ENCODE peak calls at places on chromosome 17, in seven cellular contexts. L is WTC11, V is HS-5, M is IMR-90, T is T-helper 9 cell, O is HCEC 1CT, E is omental fat pad. J is an unnamed sample.

GRCh38 chr17:61498042-61498441 is 45.8 kb downstream of the TBX4 start:
- DNase-seq in L (no peak), V (no peak), M (no peak), T (no peak), O (no peak), E (no peak), J (no peak)

GRCh38 chr17:21357696-21358095 is 18.5 kb upstream of the KCNJ12 start:
- DNase-seq in L (no peak), V (no peak), M (no peak), T (no peak), O (no peak), E (no peak), J (no peak)

GRCh38 chr17:65457635-65458257 is 103.7 kb downstream of the AXIN2 start:
- DNase-seq in L (no peak), V (no peak), M (no peak), T (no peak), O (no peak), E (no peak), J (no peak)

GRCh38 chr17:74768069-74768762 is 7.9 kb downstream of the NAT9 start:
- DNase-seq in L (no peak), V (no peak), M (peak), T (no peak), O (peak), E (no peak), J (no peak)

GRCh38 chr17:9948967-9949366 is 43.9 kb upstream of the RCVRN start:
- DNase-seq in L (no peak), V (no peak), M (no peak), T (no peak), O (no peak), E (no peak), J (no peak)

GRCh38 chr17:48487221-48487620 is 43.6 kb downstream of the HOXB1 start:
- DNase-seq in L (no peak), V (no peak), M (no peak), T (no peak), O (no peak), E (no peak), J (no peak)

GRCh38 chr17:68290955-68291835 is at the start of the genes ARSG and SLC16A6:
- DNase-seq in L (peak), V (no peak), M (peak), T (peak), O (peak), E (no peak), J (no peak)

GRCh38 chr17:39926588-39927100 is 757 bp downstream of the ORMDL3 start:
- DNase-seq in L (peak), V (no peak), M (no peak), T (peak), O (no peak), E (no peak), J (no peak)

GRCh38 chr17:49635121-49635520 is 42.8 kb downstream of the SPOP start:
- DNase-seq in L (no peak), V (no peak), M (no peak), T (no peak), O (no peak), E (no peak), J (no peak)

GRCh38 chr17:59435238-59435637 is 103.8 kb downstream of the YPEL2 start:
- DNase-seq in L (no peak), V (peak), M (peak), T (no peak), O (peak), E (no peak), J (no peak)

GRCh38 chr17:63740464-63741181 is 976 bp downstream of the STRADA start:
- DNase-seq in L (no peak), V (no peak), M (peak), T (no peak), O (no peak), E (no peak), J (no peak)

GRCh38 chr17:43216762-43217613 is 5.3 kb downstream of the TMEM106A start:
- DNase-seq in L (no peak), V (no peak), M (no peak), T (no peak), O (no peak), E (no peak), J (no peak)

GRCh38 chr17:16933317-16934132 is 38.4 kb downstream of the TNFRSF13B start:
- DNase-seq in L (peak), V (no peak), M (no peak), T (no peak), O (no peak), E (no peak), J (no peak)

GRCh38 chr17:3980381-3980975 is 16.2 kb upstream of the ATP2A3 start:
- DNase-seq in L (no peak), V (no peak), M (no peak), T (no peak), O (no peak), E (no peak), J (no peak)

GRCh38 chr17:43175213-43176118 is 4.5 kb downstream of the NBR1 start:
- DNase-seq in L (no peak), V (peak), M (peak), T (no peak), O (peak), E (no peak), J (peak)

GRCh38 chr17:45042346-45043120 is 8.9 kb downstream of the DCAKD start:
- DNase-seq in L (no peak), V (no peak), M (no peak), T (no peak), O (no peak), E (no peak), J (no peak)

GRCh38 chr17:65876985-65877384 is 314.9 kb downstream of the CEP112 start:
- DNase-seq in L (no peak), V (no peak), M (no peak), T (no peak), O (no peak), E (no peak), J (no peak)

GRCh38 chr17:57677301-57677700 is 67.8 kb downstream of the CCDC182 start:
- DNase-seq in L (no peak), V (no peak), M (no peak), T (no peak), O (no peak), E (no peak), J (no peak)

GRCh38 chr17:78124081-78124835 is 4.3 kb downstream of the TMC6 start:
- DNase-seq in L (no peak), V (no peak), M (no peak), T (no peak), O (no peak), E (no peak), J (no peak)

GRCh38 chr17:41772218-41772585 is 14.3 kb downstream of the JUP start:
- DNase-seq in L (peak), V (no peak), M (no peak), T (no peak), O (no peak), E (no peak), J (no peak)

GRCh38 chr17:49989518-49989880 is 5.5 kb downstream of the DLX3 start:
- DNase-seq in L (no peak), V (no peak), M (no peak), T (no peak), O (no peak), E (no peak), J (no peak)

GRCh38 chr17:14813649-14814048 is 451.5 kb downstream of the PMP22 start:
- DNase-seq in L (peak), V (no peak), M (no peak), T (peak), O (no peak), E (no peak), J (no peak)

GRCh38 chr17:48690655-48691054 is 31.7 kb downstream of the PRAC1 start:
- DNase-seq in L (no peak), V (no peak), M (no peak), T (no peak), O (no peak), E (no peak), J (no peak)

GRCh38 chr17:59107306-59107670 is 608 bp upstream of the TRIM37 start:
- DNase-seq in L (no peak), V (peak), M (no peak), T (no peak), O (no peak), E (no peak), J (no peak)

GRCh38 chr17:56185491-56185890 is 32.2 kb downstream of the ANKFN1 start:
- DNase-seq in L (no peak), V (no peak), M (peak), T (no peak), O (peak), E (no peak), J (no peak)

GRCh38 chr17:7969434-7969833 is 33.0 kb upstream of the GUCY2D start:
- DNase-seq in L (no peak), V (no peak), M (no peak), T (no peak), O (no peak), E (no peak), J (no peak)

GRCh38 chr17:6670571-6670970 is 19.0 kb downstream of the C17orf100 start:
- DNase-seq in L (no peak), V (no peak), M (no peak), T (no peak), O (no peak), E (no peak), J (no peak)

GRCh38 chr17:17940451-17940911 is 31.7 kb downstream of the TOM1L2 start:
- DNase-seq in L (no peak), V (no peak), M (peak), T (no peak), O (peak), E (no peak), J (no peak)

GRCh38 chr17:798246-798645 is 16.1 kb downstream of the MRM3 start:
- DNase-seq in L (no peak), V (no peak), M (no peak), T (no peak), O (no peak), E (no peak), J (no peak)

GRCh38 chr17:70169707-70170597 is 620 bp downstream of the KCNJ2 start:
- DNase-seq in L (no peak), V (no peak), M (peak), T (no peak), O (peak), E (no peak), J (no peak)

GRCh38 chr17:32553168-32553567 is 66.4 kb downstream of the CDK5R1 start:
- DNase-seq in L (no peak), V (no peak), M (no peak), T (no peak), O (no peak), E (no peak), J (no peak)

GRCh38 chr17:51154176-51154575 is 817 bp downstream of the NME1 start:
- DNase-seq in L (no peak), V (no peak), M (peak), T (no peak), O (peak), E (no peak), J (no peak)

GRCh38 chr17:7263071-7263800 is 958 bp upstream of the CLDN7 start:
- DNase-seq in L (peak), V (no peak), M (no peak), T (no peak), O (no peak), E (no peak), J (no peak)